ENCODE peak calls at places on chromosomes 6 and 20, in seven cellular contexts. D is CD8-positive, alpha-beta T cell; N is left ventricle myocardium inferior; T is bronchial epithelial cell; X is PC-9; Q is choroid plexus epithelial cell; A is CD4-positive, alpha-beta memory T cell. P is an unnamed sample.

GRCh38 chr20:51331466-51331865 is 211.1 kb downstream of the NFATC2 start:
- DNase-seq in D (no peak), N (no peak), T (no peak), X (no peak), Q (no peak), A (no peak), P (no peak)

GRCh38 chr6:113488812-113489685 is 368.1 kb upstream of the MARCKS start:
- DNase-seq in D (no peak), N (no peak), T (no peak), X (no peak), Q (peak), A (no peak), P (no peak)

GRCh38 chr6:158646023-158646888 is 1.7 kb upstream of the DYNLT1 start:
- DNase-seq in D (no peak), N (no peak), T (peak), X (peak), Q (no peak), A (no peak), P (no peak)

GRCh38 chr20:4471221-4471620 is 250.5 kb upstream of the PRND start:
- DNase-seq in D (no peak), N (no peak), T (no peak), X (no peak), Q (no peak), A (no peak), P (no peak)

GRCh38 chr20:23637282-23638221 is at the start of gene CST3:
- DNase-seq in D (no peak), N (peak), T (peak), X (peak), Q (peak), A (no peak), P (peak)

GRCh38 chr6:6458166-6458565 is 130.4 kb upstream of the LY86 start:
- DNase-seq in D (no peak), N (no peak), T (peak), X (no peak), Q (no peak), A (no peak), P (no peak)

GRCh38 chr6:16914184-16914583 is 152.9 kb upstream of the ATXN1 start:
- DNase-seq in D (no peak), N (no peak), T (no peak), X (no peak), Q (no peak), A (no peak), P (no peak)

GRCh38 chr6:138653435-138653834 is 120.1 kb upstream of the CCDC28A start:
- DNase-seq in D (no peak), N (no peak), T (no peak), X (no peak), Q (no peak), A (no peak), P (no peak)

GRCh38 chr6:167524261-167524660 is 199.4 kb downstream of the TTLL2 start:
- DNase-seq in D (no peak), N (no peak), T (no peak), X (no peak), Q (no peak), A (no peak), P (no peak)

GRCh38 chr20:62852841-62853240 is 8.8 kb downstream of the TCFL5 start:
- DNase-seq in D (no peak), N (no peak), T (no peak), X (no peak), Q (no peak), A (no peak), P (no peak)

GRCh38 chr6:107652526-107653182 is 162.7 kb downstream of the SOBP start:
- DNase-seq in D (no peak), N (no peak), T (peak), X (no peak), Q (no peak), A (no peak), P (no peak)

GRCh38 chr6:37696220-37696840 is 1.4 kb downstream of the MDGA1 start:
- DNase-seq in D (peak), N (no peak), T (peak), X (peak), Q (peak), A (peak), P (peak)

GRCh38 chr6:42041131-42042055 is 8.9 kb upstream of the TAF8 start:
- DNase-seq in D (no peak), N (peak), T (no peak), X (no peak), Q (no peak), A (no peak), P (no peak)

GRCh38 chr6:89145461-89145961 is 344 bp upstream of the PM20D2 start:
- DNase-seq in D (peak), N (no peak), T (peak), X (no peak), Q (peak), A (peak), P (peak)

GRCh38 chr20:48933017-48933766 is 11.7 kb downstream of the ARFGEF2 start:
- DNase-seq in D (no peak), N (no peak), T (no peak), X (no peak), Q (no peak), A (no peak), P (no peak)

GRCh38 chr6:69138173-69138572 is 503.1 kb downstream of the ADGRB3 start:
- DNase-seq in D (no peak), N (no peak), T (no peak), X (no peak), Q (no peak), A (no peak), P (no peak)

DNA sequence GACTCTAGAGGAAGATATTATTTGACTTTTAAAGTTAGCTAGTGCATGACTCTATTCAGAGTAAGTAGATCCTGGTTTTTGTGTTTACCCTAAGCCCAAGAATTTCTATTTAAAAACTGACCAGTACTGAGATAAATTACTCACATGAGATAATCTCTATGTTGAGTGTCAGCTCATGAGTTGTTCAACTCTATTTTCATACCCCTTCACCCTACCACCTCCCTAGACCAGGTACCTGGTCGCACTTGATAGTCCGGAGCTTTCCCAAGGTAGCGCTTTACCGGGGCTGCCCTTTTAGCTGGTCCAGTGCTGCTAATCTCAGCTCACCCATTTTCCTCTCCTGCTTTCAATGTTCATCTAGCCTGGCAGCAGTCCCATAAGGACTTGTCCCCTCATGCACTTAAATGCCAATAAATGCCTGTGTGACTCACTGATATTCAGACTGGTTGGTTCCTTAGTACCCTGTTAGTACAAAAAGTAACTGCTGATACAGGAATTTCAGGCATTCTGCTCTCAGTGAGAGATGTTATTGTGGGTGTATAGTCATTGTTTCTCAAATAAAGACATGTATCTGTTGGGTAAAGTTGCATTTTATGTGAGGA is 503.9 kb downstream of the ADGRB3 start:
- DNase-seq in D (no peak), N (peak), T (peak), X (no peak), Q (peak), A (no peak), P (no peak)
- H3K4me3 ChIP-seq in D (no peak), N (peak), T (no peak), X (no peak), Q (no peak), A (no peak), P (no peak)

GRCh38 chr20:21809961-21810523 is 104.6 kb downstream of the PAX1 start:
- DNase-seq in D (no peak), N (no peak), T (no peak), X (no peak), Q (no peak), A (no peak), P (no peak)
- H3K4me3 ChIP-seq in D (no peak), N (no peak), T (no peak), X (no peak), Q (no peak), A (no peak), P (no peak)

GRCh38 chr6:72712921-72713320 is 91.1 kb downstream of the KCNQ5 start:
- DNase-seq in D (no peak), N (no peak), T (no peak), X (no peak), Q (peak), A (no peak), P (no peak)
- H3K4me3 ChIP-seq in D (no peak), N (no peak), T (no peak), X (no peak), Q (no peak), A (no peak), P (no peak)

GRCh38 chr6:52663120-52663934 is 7.6 kb upstream of the TMEM14A start:
- DNase-seq in D (peak), N (no peak), T (peak), X (peak), Q (peak), A (peak), P (peak)
- H3K4me3 ChIP-seq in D (peak), N (peak), T (peak), X (peak), Q (peak), A (peak), P (peak)